ENCODE peak calls at places on chromosomes 5 and 9, in seven cellular contexts. One of them, this sample, is unnamed. For H3K27me3, the result is how much of the 10 kb centered on the place peaks cover.

GRCh38 chr5:96714951-96715451 is 52.8 kb downstream of the CAST start:
- DNase-seq in SK-N-SH: no peak
- DNase-seq in right lobe of liver: peak
- DNase-seq in heart left ventricle: peak
- DNase-seq in DND-41: no peak
- DNase-seq in gastrocnemius medialis: peak
- DNase-seq in Caco-2: peak
- DNase-seq in this sample: no peak

GRCh38 chr5:169706758-169707450 is 69.8 kb downstream of the DOCK2 start:
- DNase-seq in DND-41: no peak
- DNase-seq in heart left ventricle: no peak
- DNase-seq in right lobe of liver: no peak
- DNase-seq in SK-N-SH: no peak
- DNase-seq in gastrocnemius medialis: no peak
- DNase-seq in Caco-2: no peak
- DNase-seq in this sample: no peak

GRCh38 chr9:107932036-107932435 is 442.5 kb upstream of the KLF4 start:
- DNase-seq in gastrocnemius medialis: no peak
- DNase-seq in right lobe of liver: no peak
- DNase-seq in heart left ventricle: no peak
- DNase-seq in Caco-2: no peak
- DNase-seq in DND-41: no peak
- DNase-seq in SK-N-SH: no peak
- DNase-seq in this sample: no peak

GRCh38 chr5:170720984-170721383 is 62.5 kb upstream of the GABRP start:
- DNase-seq in gastrocnemius medialis: no peak
- DNase-seq in heart left ventricle: no peak
- DNase-seq in DND-41: no peak
- DNase-seq in right lobe of liver: no peak
- DNase-seq in Caco-2: no peak
- DNase-seq in SK-N-SH: no peak
- DNase-seq in this sample: no peak

GRCh38 chr5:109917154-109917546 is 227.4 kb downstream of the MAN2A1 start:
- DNase-seq in SK-N-SH: no peak
- DNase-seq in gastrocnemius medialis: no peak
- DNase-seq in DND-41: no peak
- DNase-seq in Caco-2: no peak
- DNase-seq in right lobe of liver: no peak
- DNase-seq in heart left ventricle: no peak
- DNase-seq in this sample: no peak

GRCh38 chr5:124596595-124597388 is 149.6 kb downstream of the ZNF608 start:
- DNase-seq in right lobe of liver: no peak
- DNase-seq in DND-41: no peak
- DNase-seq in gastrocnemius medialis: no peak
- DNase-seq in SK-N-SH: no peak
- DNase-seq in heart left ventricle: no peak
- DNase-seq in Caco-2: peak
- DNase-seq in this sample: no peak

GRCh38 chr5:128163991-128164390 is 80.4 kb downstream of the SLC12A2 start:
- DNase-seq in right lobe of liver: no peak
- DNase-seq in heart left ventricle: no peak
- DNase-seq in Caco-2: no peak
- DNase-seq in DND-41: no peak
- DNase-seq in SK-N-SH: no peak
- DNase-seq in gastrocnemius medialis: no peak
- DNase-seq in this sample: no peak

GRCh38 chr5:160312960-160313734 is 783 bp upstream of the CCNJL start:
- DNase-seq in gastrocnemius medialis: no peak
- DNase-seq in right lobe of liver: no peak
- DNase-seq in DND-41: no peak
- DNase-seq in heart left ventricle: no peak
- DNase-seq in Caco-2: no peak
- DNase-seq in SK-N-SH: peak
- DNase-seq in this sample: no peak

GRCh38 chr5:143605403-143606005 is 202.0 kb upstream of the NR3C1 start:
- DNase-seq in gastrocnemius medialis: peak
- DNase-seq in right lobe of liver: no peak
- DNase-seq in Caco-2: no peak
- DNase-seq in DND-41: peak
- DNase-seq in SK-N-SH: no peak
- DNase-seq in heart left ventricle: peak
- DNase-seq in this sample: no peak

GRCh38 chr5:171845857-171846785 is 60.5 kb downstream of the SMIM23 start:
- DNase-seq in heart left ventricle: peak
- DNase-seq in gastrocnemius medialis: no peak
- DNase-seq in right lobe of liver: no peak
- DNase-seq in DND-41: no peak
- DNase-seq in Caco-2: no peak
- DNase-seq in SK-N-SH: no peak
- DNase-seq in this sample: no peak

GRCh38 chr5:139985290-139985689 is 57.8 kb downstream of the NRG2 start:
- DNase-seq in DND-41: no peak
- DNase-seq in SK-N-SH: no peak
- DNase-seq in Caco-2: no peak
- DNase-seq in right lobe of liver: no peak
- DNase-seq in heart left ventricle: no peak
- DNase-seq in gastrocnemius medialis: no peak
- DNase-seq in this sample: no peak

GRCh38 chr5:91486638-91487037 is 103.5 kb upstream of the ARRDC3 start:
- DNase-seq in DND-41: no peak
- DNase-seq in heart left ventricle: no peak
- DNase-seq in right lobe of liver: no peak
- DNase-seq in gastrocnemius medialis: no peak
- DNase-seq in SK-N-SH: no peak
- DNase-seq in Caco-2: no peak
- DNase-seq in this sample: no peak

GRCh38 chr9:70933318-70933717 is 188.1 kb downstream of the TRPM3 start:
- DNase-seq in Caco-2: no peak
- DNase-seq in SK-N-SH: no peak
- DNase-seq in heart left ventricle: no peak
- DNase-seq in gastrocnemius medialis: no peak
- DNase-seq in right lobe of liver: no peak
- DNase-seq in DND-41: no peak
- DNase-seq in this sample: no peak

GRCh38 chr5:134510970-134511795 is 14.3 kb upstream of the JADE2 start:
- DNase-seq in Caco-2: peak
- DNase-seq in gastrocnemius medialis: no peak
- DNase-seq in heart left ventricle: no peak
- DNase-seq in DND-41: no peak
- DNase-seq in SK-N-SH: no peak
- DNase-seq in right lobe of liver: no peak
- DNase-seq in this sample: peak

GRCh38 chr5:13625616-13626198 is 318.8 kb downstream of the DNAH5 start:
- DNase-seq in Caco-2: no peak
- DNase-seq in SK-N-SH: no peak
- DNase-seq in gastrocnemius medialis: no peak
- DNase-seq in DND-41: no peak
- DNase-seq in heart left ventricle: no peak
- DNase-seq in right lobe of liver: peak
- DNase-seq in this sample: no peak

GRCh38 chr9:79184821-79185220 is 386.9 kb upstream of the TLE4 start:
- DNase-seq in gastrocnemius medialis: no peak
- DNase-seq in right lobe of liver: no peak
- DNase-seq in heart left ventricle: no peak
- DNase-seq in DND-41: no peak
- DNase-seq in Caco-2: no peak
- DNase-seq in SK-N-SH: no peak
- DNase-seq in this sample: no peak

GRCh38 chr5:159855476-159856157 is 60.7 kb upstream of the ADRA1B start:
- DNase-seq in Caco-2: no peak
- DNase-seq in heart left ventricle: peak
- DNase-seq in DND-41: no peak
- DNase-seq in right lobe of liver: no peak
- DNase-seq in gastrocnemius medialis: peak
- DNase-seq in SK-N-SH: no peak
- DNase-seq in this sample: no peak

GRCh38 chr5:102999191-102999590 is 120.7 kb downstream of the GIN1 start:
- DNase-seq in right lobe of liver: no peak
- DNase-seq in heart left ventricle: no peak
- DNase-seq in SK-N-SH: no peak
- DNase-seq in DND-41: no peak
- DNase-seq in Caco-2: no peak
- DNase-seq in gastrocnemius medialis: no peak
- DNase-seq in this sample: no peak

GRCh38 chr5:175230299-175230698 is 213.7 kb downstream of the DRD1 start:
- DNase-seq in Caco-2: no peak
- DNase-seq in right lobe of liver: no peak
- DNase-seq in DND-41: no peak
- DNase-seq in heart left ventricle: no peak
- DNase-seq in SK-N-SH: no peak
- DNase-seq in gastrocnemius medialis: no peak
- DNase-seq in this sample: no peak

GRCh38 chr9:22088372-22089063 is 79.4 kb upstream of the CDKN2B start:
- DNase-seq in right lobe of liver: no peak
- DNase-seq in Caco-2: no peak
- DNase-seq in SK-N-SH: no peak
- DNase-seq in gastrocnemius medialis: no peak
- DNase-seq in heart left ventricle: no peak
- DNase-seq in DND-41: no peak
- DNase-seq in this sample: no peak

GRCh38 chr5:172909931-172910502 is 49.2 kb upstream of the RPL26L1 start:
- DNase-seq in Caco-2: no peak
- DNase-seq in DND-41: no peak
- DNase-seq in gastrocnemius medialis: no peak
- DNase-seq in right lobe of liver: no peak
- DNase-seq in SK-N-SH: no peak
- DNase-seq in heart left ventricle: no peak
- DNase-seq in this sample: no peak

GRCh38 chr5:19902316-19902934 is 85.6 kb downstream of the CDH18 start:
- DNase-seq in heart left ventricle: no peak
- DNase-seq in Caco-2: no peak
- DNase-seq in right lobe of liver: no peak
- DNase-seq in DND-41: no peak
- DNase-seq in gastrocnemius medialis: no peak
- DNase-seq in SK-N-SH: no peak
- DNase-seq in this sample: no peak

GRCh38 chr9:127835930-127836586 is 18.4 kb downstream of the ENG start:
- DNase-seq in gastrocnemius medialis: no peak
- DNase-seq in SK-N-SH: no peak
- DNase-seq in DND-41: no peak
- DNase-seq in right lobe of liver: no peak
- DNase-seq in heart left ventricle: no peak
- DNase-seq in Caco-2: no peak
- DNase-seq in this sample: no peak

GRCh38 chr5:68749648-68750047 is 344.2 kb upstream of the SLC30A5 start:
- DNase-seq in DND-41: peak
- DNase-seq in SK-N-SH: no peak
- DNase-seq in heart left ventricle: no peak
- DNase-seq in right lobe of liver: no peak
- DNase-seq in Caco-2: no peak
- DNase-seq in gastrocnemius medialis: no peak
- DNase-seq in this sample: no peak
- H3K27me3 ChIP-seq in DND-41: under half
- H3K27me3 ChIP-seq in SK-N-SH: under half
- H3K27me3 ChIP-seq in heart left ventricle: under half
- H3K27me3 ChIP-seq in right lobe of liver: under half
- H3K27me3 ChIP-seq in Caco-2: under half
- H3K27me3 ChIP-seq in gastrocnemius medialis: under half
- H3K27me3 ChIP-seq in this sample: under half

DNA sequence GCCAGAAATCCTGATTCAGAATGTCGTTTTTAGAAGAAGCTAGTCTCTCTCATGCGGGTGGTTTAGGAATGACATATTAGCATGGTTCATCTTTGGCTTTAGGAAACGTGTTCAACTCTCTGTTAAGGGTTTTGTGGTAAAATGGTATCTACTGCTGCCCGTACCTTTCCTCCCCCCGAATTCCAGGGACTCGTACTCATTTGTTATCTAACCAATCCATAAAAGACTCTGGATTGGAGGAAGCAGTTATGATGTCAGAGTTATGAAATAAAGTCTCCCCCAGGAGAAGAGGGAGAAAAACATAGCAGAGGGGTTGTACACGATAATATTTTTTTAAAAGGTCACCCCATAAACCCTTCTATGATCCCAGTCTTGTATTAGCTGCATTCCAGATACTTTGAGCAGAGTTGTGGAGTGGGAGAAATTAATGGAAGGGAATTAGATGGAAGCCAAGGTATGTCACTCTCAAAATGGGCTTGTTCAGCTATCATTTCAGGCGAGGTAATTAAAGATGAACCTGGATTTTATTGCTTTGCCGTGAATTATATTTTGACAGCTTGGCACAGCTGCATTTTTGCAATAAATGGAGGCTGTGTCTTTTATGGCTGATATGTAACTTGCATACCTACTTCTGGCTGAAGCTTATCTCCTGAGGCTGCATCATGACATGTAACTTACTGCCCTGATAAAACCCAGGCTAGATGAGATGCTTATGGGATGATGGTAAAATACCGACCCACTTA is 31.3 kb downstream of the RAI14 start:
- DNase-seq in DND-41: no peak
- DNase-seq in Caco-2: no peak
- DNase-seq in right lobe of liver: no peak
- DNase-seq in heart left ventricle: no peak
- DNase-seq in SK-N-SH: no peak
- DNase-seq in gastrocnemius medialis: no peak
- DNase-seq in this sample: no peak
- H3K4me3 ChIP-seq in DND-41: no peak
- H3K4me3 ChIP-seq in Caco-2: no peak
- H3K4me3 ChIP-seq in right lobe of liver: no peak
- H3K4me3 ChIP-seq in heart left ventricle: no peak
- H3K4me3 ChIP-seq in SK-N-SH: no peak
- H3K4me3 ChIP-seq in gastrocnemius medialis: no peak
- H3K4me3 ChIP-seq in this sample: no peak

GRCh38 chr5:42715791-42716190 is 40.8 kb upstream of the CCDC152 start:
- DNase-seq in DND-41: no peak
- DNase-seq in heart left ventricle: no peak
- DNase-seq in SK-N-SH: no peak
- DNase-seq in gastrocnemius medialis: no peak
- DNase-seq in right lobe of liver: no peak
- DNase-seq in Caco-2: no peak
- DNase-seq in this sample: no peak

GRCh38 chr5:42721484-42721883 is 35.1 kb upstream of the CCDC152 start:
- DNase-seq in DND-41: no peak
- DNase-seq in heart left ventricle: no peak
- DNase-seq in right lobe of liver: no peak
- DNase-seq in SK-N-SH: no peak
- DNase-seq in Caco-2: no peak
- DNase-seq in gastrocnemius medialis: no peak
- DNase-seq in this sample: no peak

GRCh38 chr5:42718591-42718990 is 38.0 kb upstream of the CCDC152 start:
- DNase-seq in heart left ventricle: no peak
- DNase-seq in Caco-2: no peak
- DNase-seq in SK-N-SH: no peak
- DNase-seq in DND-41: no peak
- DNase-seq in right lobe of liver: no peak
- DNase-seq in gastrocnemius medialis: no peak
- DNase-seq in this sample: no peak

GRCh38 chr5:42719034-42719433 is 37.6 kb upstream of the CCDC152 start:
- DNase-seq in Caco-2: no peak
- DNase-seq in heart left ventricle: no peak
- DNase-seq in DND-41: no peak
- DNase-seq in gastrocnemius medialis: no peak
- DNase-seq in right lobe of liver: no peak
- DNase-seq in SK-N-SH: no peak
- DNase-seq in this sample: no peak

GRCh38 chr5:42720242-42720641 is 36.4 kb upstream of the CCDC152 start:
- DNase-seq in heart left ventricle: no peak
- DNase-seq in DND-41: peak
- DNase-seq in right lobe of liver: no peak
- DNase-seq in gastrocnemius medialis: no peak
- DNase-seq in Caco-2: no peak
- DNase-seq in SK-N-SH: no peak
- DNase-seq in this sample: no peak
- H3K27me3 ChIP-seq in heart left ventricle: under half
- H3K27me3 ChIP-seq in DND-41: under half
- H3K27me3 ChIP-seq in right lobe of liver: under half
- H3K27me3 ChIP-seq in gastrocnemius medialis: under half
- H3K27me3 ChIP-seq in Caco-2: under half
- H3K27me3 ChIP-seq in SK-N-SH: under half
- H3K27me3 ChIP-seq in this sample: under half

GRCh38 chr9:126326228-126327015 is at the start of gene MVB12B:
- DNase-seq in gastrocnemius medialis: no peak
- DNase-seq in SK-N-SH: peak
- DNase-seq in heart left ventricle: peak
- DNase-seq in right lobe of liver: peak
- DNase-seq in DND-41: peak
- DNase-seq in Caco-2: no peak
- DNase-seq in this sample: no peak
- H3K4me3 ChIP-seq in gastrocnemius medialis: peak
- H3K4me3 ChIP-seq in SK-N-SH: peak
- H3K4me3 ChIP-seq in heart left ventricle: peak
- H3K4me3 ChIP-seq in right lobe of liver: peak
- H3K4me3 ChIP-seq in DND-41: peak
- H3K4me3 ChIP-seq in Caco-2: peak
- H3K4me3 ChIP-seq in this sample: peak

This sample was measured in RWPE2.